ENCODE peak calls at places on chromosome 14, in seven cellular contexts. One of them, this sample, is unnamed.

GRCh38 chr14:49314756-49315155 is 271.4 kb downstream of the RPS29 start:
- DNase-seq in IMR-90: no peak
- DNase-seq in astrocyte of the spinal cord: no peak
- DNase-seq in OCI-LY7: no peak
- DNase-seq in mammary epithelial cell: no peak
- DNase-seq in GM13977: no peak
- DNase-seq in fibroblast of the aortic adventitia: peak; percentile 28
- DNase-seq in this sample: no peak

GRCh38 chr14:60686865-60687264 is 37.3 kb downstream of the SIX4 start:
- DNase-seq in IMR-90: no peak
- DNase-seq in astrocyte of the spinal cord: no peak
- DNase-seq in OCI-LY7: no peak
- DNase-seq in mammary epithelial cell: peak; percentile 15
- DNase-seq in GM13977: no peak
- DNase-seq in fibroblast of the aortic adventitia: no peak
- DNase-seq in this sample: no peak

GRCh38 chr14:67665886-67666285 is 8.5 kb downstream of the VTI1B start:
- DNase-seq in IMR-90: peak; percentile 75
- DNase-seq in astrocyte of the spinal cord: peak; percentile 13
- DNase-seq in OCI-LY7: no peak
- DNase-seq in mammary epithelial cell: peak; percentile 22
- DNase-seq in GM13977: no peak
- DNase-seq in fibroblast of the aortic adventitia: peak; percentile 80
- DNase-seq in this sample: no peak

GRCh38 chr14:45686771-45687170 is 433.8 kb upstream of the MIS18BP1 start:
- DNase-seq in IMR-90: peak; percentile 8
- DNase-seq in astrocyte of the spinal cord: no peak
- DNase-seq in OCI-LY7: no peak
- DNase-seq in mammary epithelial cell: no peak
- DNase-seq in GM13977: no peak
- DNase-seq in fibroblast of the aortic adventitia: no peak
- DNase-seq in this sample: no peak

GRCh38 chr14:62015945-62016344 is 253.7 kb downstream of the SNAPC1 start:
- DNase-seq in IMR-90: peak; percentile 60
- DNase-seq in astrocyte of the spinal cord: peak; percentile 53
- DNase-seq in OCI-LY7: no peak
- DNase-seq in mammary epithelial cell: peak; percentile 42
- DNase-seq in GM13977: peak; percentile 5
- DNase-seq in fibroblast of the aortic adventitia: no peak
- DNase-seq in this sample: no peak

GRCh38 chr14:88553886-88554457 is 835 bp downstream of the PTPN21 start:
- DNase-seq in IMR-90: peak; percentile 8
- DNase-seq in astrocyte of the spinal cord: peak; percentile 45
- DNase-seq in OCI-LY7: no peak
- DNase-seq in mammary epithelial cell: no peak
- DNase-seq in GM13977: no peak
- DNase-seq in fibroblast of the aortic adventitia: peak; percentile 42
- DNase-seq in this sample: no peak

GRCh38 chr14:93903342-93904184 is 23.6 kb upstream of the FAM181A start:
- DNase-seq in IMR-90: no peak
- DNase-seq in astrocyte of the spinal cord: no peak
- DNase-seq in OCI-LY7: no peak
- DNase-seq in mammary epithelial cell: no peak
- DNase-seq in GM13977: no peak
- DNase-seq in fibroblast of the aortic adventitia: no peak
- DNase-seq in this sample: no peak

GRCh38 chr14:38137005-38137404 is 70.7 kb upstream of the SSTR1 start:
- DNase-seq in IMR-90: peak; percentile 59
- DNase-seq in astrocyte of the spinal cord: peak; percentile 40
- DNase-seq in OCI-LY7: no peak
- DNase-seq in mammary epithelial cell: no peak
- DNase-seq in GM13977: no peak
- DNase-seq in fibroblast of the aortic adventitia: no peak
- DNase-seq in this sample: no peak

GRCh38 chr14:94171208-94171607 is 2.9 kb upstream of the PPP4R4 start:
- DNase-seq in IMR-90: peak; percentile 42
- DNase-seq in astrocyte of the spinal cord: no peak
- DNase-seq in OCI-LY7: no peak
- DNase-seq in mammary epithelial cell: peak; percentile 86
- DNase-seq in GM13977: no peak
- DNase-seq in fibroblast of the aortic adventitia: peak; percentile 27
- DNase-seq in this sample: no peak

GRCh38 chr14:102012336-102012735 is 48.0 kb downstream of the DYNC1H1 start:
- DNase-seq in IMR-90: no peak
- DNase-seq in astrocyte of the spinal cord: no peak
- DNase-seq in OCI-LY7: no peak
- DNase-seq in mammary epithelial cell: no peak
- DNase-seq in GM13977: no peak
- DNase-seq in fibroblast of the aortic adventitia: no peak
- DNase-seq in this sample: no peak

GRCh38 chr14:50225067-50225973 is 6.1 kb downstream of the SOS2 start:
- DNase-seq in IMR-90: peak; percentile 87
- DNase-seq in astrocyte of the spinal cord: peak; percentile 85
- DNase-seq in OCI-LY7: no peak
- DNase-seq in mammary epithelial cell: peak; percentile 64
- DNase-seq in GM13977: no peak
- DNase-seq in fibroblast of the aortic adventitia: peak; percentile 89
- DNase-seq in this sample: no peak

GRCh38 chr14:59126714-59127436 is 61.6 kb upstream of the DAAM1 start:
- DNase-seq in IMR-90: peak; percentile 64
- DNase-seq in astrocyte of the spinal cord: peak; percentile 57
- DNase-seq in OCI-LY7: peak; percentile 83
- DNase-seq in mammary epithelial cell: peak; percentile 39
- DNase-seq in GM13977: peak; percentile 51
- DNase-seq in fibroblast of the aortic adventitia: peak; percentile 76
- DNase-seq in this sample: no peak

GRCh38 chr14:61569783-61570182 is 125.5 kb upstream of the HIF1A start:
- DNase-seq in IMR-90: peak; percentile 73
- DNase-seq in astrocyte of the spinal cord: peak; percentile 95
- DNase-seq in OCI-LY7: peak; percentile 35
- DNase-seq in mammary epithelial cell: peak; percentile 95
- DNase-seq in GM13977: no peak
- DNase-seq in fibroblast of the aortic adventitia: peak; percentile 99
- DNase-seq in this sample: no peak

GRCh38 chr14:47194051-47194450 is 481.4 kb downstream of the MDGA2 start:
- DNase-seq in IMR-90: no peak
- DNase-seq in astrocyte of the spinal cord: peak; percentile 58
- DNase-seq in OCI-LY7: no peak
- DNase-seq in mammary epithelial cell: no peak
- DNase-seq in GM13977: no peak
- DNase-seq in fibroblast of the aortic adventitia: no peak
- DNase-seq in this sample: no peak

GRCh38 chr14:101821528-101821927 is 60.0 kb downstream of the PPP2R5C start:
- DNase-seq in IMR-90: no peak
- DNase-seq in astrocyte of the spinal cord: no peak
- DNase-seq in OCI-LY7: no peak
- DNase-seq in mammary epithelial cell: no peak
- DNase-seq in GM13977: no peak
- DNase-seq in fibroblast of the aortic adventitia: no peak
- DNase-seq in this sample: no peak

GRCh38 chr14:104049576-104050240 is 35.8 kb upstream of the ASPG start:
- DNase-seq in IMR-90: no peak
- DNase-seq in astrocyte of the spinal cord: no peak
- DNase-seq in OCI-LY7: no peak
- DNase-seq in mammary epithelial cell: no peak
- DNase-seq in GM13977: no peak
- DNase-seq in fibroblast of the aortic adventitia: no peak
- DNase-seq in this sample: no peak

GRCh38 chr14:73758392-73759182 is 44.4 kb upstream of the PNMA1 start:
- DNase-seq in IMR-90: peak; percentile 65
- DNase-seq in astrocyte of the spinal cord: peak; percentile 69
- DNase-seq in OCI-LY7: peak; percentile 85
- DNase-seq in mammary epithelial cell: peak; percentile 80
- DNase-seq in GM13977: peak; percentile 77
- DNase-seq in fibroblast of the aortic adventitia: peak; percentile 51
- DNase-seq in this sample: peak; percentile 44

GRCh38 chr14:23069413-23069806 is 12.1 kb upstream of the CDH24 start:
- DNase-seq in IMR-90: no peak
- DNase-seq in astrocyte of the spinal cord: no peak
- DNase-seq in OCI-LY7: no peak
- DNase-seq in mammary epithelial cell: no peak
- DNase-seq in GM13977: no peak
- DNase-seq in fibroblast of the aortic adventitia: no peak
- DNase-seq in this sample: no peak

GRCh38 chr14:102044566-102044965 is 42.3 kb downstream of the HSP90AA1 start:
- DNase-seq in IMR-90: no peak
- DNase-seq in astrocyte of the spinal cord: no peak
- DNase-seq in OCI-LY7: no peak
- DNase-seq in mammary epithelial cell: no peak
- DNase-seq in GM13977: no peak
- DNase-seq in fibroblast of the aortic adventitia: no peak
- DNase-seq in this sample: no peak

GRCh38 chr14:61368061-61368710 is 46.8 kb downstream of the PRKCH start:
- DNase-seq in IMR-90: no peak
- DNase-seq in astrocyte of the spinal cord: no peak
- DNase-seq in OCI-LY7: no peak
- DNase-seq in mammary epithelial cell: no peak
- DNase-seq in GM13977: no peak
- DNase-seq in fibroblast of the aortic adventitia: no peak
- DNase-seq in this sample: no peak

GRCh38 chr14:31006703-31007102 is 18.7 kb upstream of the AP4S1 start:
- DNase-seq in IMR-90: no peak
- DNase-seq in astrocyte of the spinal cord: no peak
- DNase-seq in OCI-LY7: no peak
- DNase-seq in mammary epithelial cell: no peak
- DNase-seq in GM13977: no peak
- DNase-seq in fibroblast of the aortic adventitia: no peak
- DNase-seq in this sample: no peak

GRCh38 chr14:102900631-102901571 is 21.6 kb upstream of the AMN start:
- DNase-seq in IMR-90: no peak
- DNase-seq in astrocyte of the spinal cord: no peak
- DNase-seq in OCI-LY7: peak; percentile 42
- DNase-seq in mammary epithelial cell: no peak
- DNase-seq in GM13977: peak; percentile 82
- DNase-seq in fibroblast of the aortic adventitia: no peak
- DNase-seq in this sample: no peak

GRCh38 chr14:38623661-38624060 is 367.8 kb upstream of the CLEC14A start:
- DNase-seq in IMR-90: no peak
- DNase-seq in astrocyte of the spinal cord: no peak
- DNase-seq in OCI-LY7: no peak
- DNase-seq in mammary epithelial cell: no peak
- DNase-seq in GM13977: no peak
- DNase-seq in fibroblast of the aortic adventitia: no peak
- DNase-seq in this sample: no peak

GRCh38 chr14:64675246-64675645 is 29.0 kb upstream of the PLEKHG3 start:
- DNase-seq in IMR-90: no peak
- DNase-seq in astrocyte of the spinal cord: no peak
- DNase-seq in OCI-LY7: no peak
- DNase-seq in mammary epithelial cell: no peak
- DNase-seq in GM13977: no peak
- DNase-seq in fibroblast of the aortic adventitia: no peak
- DNase-seq in this sample: no peak

GRCh38 chr14:68687746-68688145 is 105.1 kb downstream of the ZFP36L1 start:
- DNase-seq in IMR-90: peak; percentile 92
- DNase-seq in astrocyte of the spinal cord: peak; percentile 93
- DNase-seq in OCI-LY7: no peak
- DNase-seq in mammary epithelial cell: peak; percentile 98
- DNase-seq in GM13977: no peak
- DNase-seq in fibroblast of the aortic adventitia: peak; percentile 58
- DNase-seq in this sample: no peak

GRCh38 chr14:68363841-68364711 is 428.8 kb downstream of the ZFP36L1 start:
- DNase-seq in IMR-90: peak; percentile 62
- DNase-seq in astrocyte of the spinal cord: peak; percentile 94
- DNase-seq in OCI-LY7: no peak
- DNase-seq in mammary epithelial cell: no peak
- DNase-seq in GM13977: no peak
- DNase-seq in fibroblast of the aortic adventitia: no peak
- DNase-seq in this sample: peak; percentile 60

GRCh38 chr14:67544590-67544989 is 11.5 kb downstream of the PLEKHH1 start:
- DNase-seq in IMR-90: no peak
- DNase-seq in astrocyte of the spinal cord: no peak
- DNase-seq in OCI-LY7: no peak
- DNase-seq in mammary epithelial cell: no peak
- DNase-seq in GM13977: no peak
- DNase-seq in fibroblast of the aortic adventitia: no peak
- DNase-seq in this sample: no peak

GRCh38 chr14:20143911-20144310 is 5.3 kb downstream of the OR4N5 start:
- DNase-seq in IMR-90: no peak
- DNase-seq in astrocyte of the spinal cord: no peak
- DNase-seq in OCI-LY7: no peak
- DNase-seq in mammary epithelial cell: no peak
- DNase-seq in GM13977: no peak
- DNase-seq in fibroblast of the aortic adventitia: no peak
- DNase-seq in this sample: no peak
- TF ChIP-seq CTCF in IMR-90: no peak
- TF ChIP-seq CTCF in astrocyte of the spinal cord: no peak
- TF ChIP-seq CTCF in OCI-LY7: no peak
- TF ChIP-seq CTCF in mammary epithelial cell: no peak
- TF ChIP-seq CTCF in GM13977: no peak
- TF ChIP-seq CTCF in fibroblast of the aortic adventitia: no peak
- TF ChIP-seq CTCF in this sample: no peak

GRCh38 chr14:29999013-29999539 is 71.4 kb upstream of the PRKD1 start:
- DNase-seq in IMR-90: no peak
- DNase-seq in astrocyte of the spinal cord: no peak
- DNase-seq in OCI-LY7: no peak
- DNase-seq in mammary epithelial cell: no peak
- DNase-seq in GM13977: no peak
- DNase-seq in fibroblast of the aortic adventitia: peak; percentile 9
- DNase-seq in this sample: no peak
- TF ChIP-seq CTCF in IMR-90: no peak
- TF ChIP-seq CTCF in astrocyte of the spinal cord: peak; percentile 13
- TF ChIP-seq CTCF in OCI-LY7: no peak
- TF ChIP-seq CTCF in mammary epithelial cell: peak; percentile 18
- TF ChIP-seq CTCF in GM13977: no peak
- TF ChIP-seq CTCF in fibroblast of the aortic adventitia: peak; percentile 31
- TF ChIP-seq CTCF in this sample: no peak

GRCh38 chr14:34912182-34912581 is 37.0 kb upstream of the BAZ1A start:
- DNase-seq in IMR-90: no peak
- DNase-seq in astrocyte of the spinal cord: no peak
- DNase-seq in OCI-LY7: peak; percentile 41
- DNase-seq in mammary epithelial cell: no peak
- DNase-seq in GM13977: no peak
- DNase-seq in fibroblast of the aortic adventitia: no peak
- DNase-seq in this sample: no peak
- TF ChIP-seq CTCF in IMR-90: no peak
- TF ChIP-seq CTCF in astrocyte of the spinal cord: no peak
- TF ChIP-seq CTCF in OCI-LY7: peak; percentile 73
- TF ChIP-seq CTCF in mammary epithelial cell: no peak
- TF ChIP-seq CTCF in GM13977: no peak
- TF ChIP-seq CTCF in fibroblast of the aortic adventitia: no peak
- TF ChIP-seq CTCF in this sample: no peak

DNA sequence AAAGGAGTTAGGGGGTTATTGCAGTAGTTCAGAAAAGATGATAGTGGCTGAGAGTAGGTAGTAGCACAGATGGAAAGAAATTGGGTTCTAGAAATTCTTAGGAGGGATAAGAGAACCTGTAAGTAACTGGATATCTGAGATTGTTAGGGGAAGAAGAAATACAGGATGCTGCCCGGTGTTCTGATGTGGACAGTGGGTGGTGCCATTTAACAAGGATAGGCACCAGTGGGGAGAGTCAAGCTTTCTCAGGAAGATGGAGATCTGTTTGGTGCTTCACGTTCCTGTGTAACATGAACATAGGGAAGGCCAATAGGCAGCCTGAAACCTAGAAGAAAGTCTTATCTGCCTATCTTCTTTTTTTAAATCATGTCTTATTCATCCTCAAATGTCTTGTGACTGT is 245.9 kb downstream of the NPAS3 start:
- DNase-seq in IMR-90: no peak
- DNase-seq in astrocyte of the spinal cord: peak; percentile 17
- DNase-seq in OCI-LY7: no peak
- DNase-seq in mammary epithelial cell: no peak
- DNase-seq in GM13977: no peak
- DNase-seq in fibroblast of the aortic adventitia: peak; percentile 3
- DNase-seq in this sample: no peak
- TF ChIP-seq CTCF in IMR-90: no peak
- TF ChIP-seq CTCF in astrocyte of the spinal cord: peak; percentile 16
- TF ChIP-seq CTCF in OCI-LY7: peak; percentile 33
- TF ChIP-seq CTCF in mammary epithelial cell: peak; percentile 8
- TF ChIP-seq CTCF in GM13977: no peak
- TF ChIP-seq CTCF in fibroblast of the aortic adventitia: no peak
- TF ChIP-seq CTCF in this sample: no peak

This sample was measured in mesothelial cell of epicardium.